ENCODE peak calls at places on chromosomes 4 and X, in six cellular contexts. R is cardiac fibroblast, Z is fibroblast of lung, D is IMR-90, S is neural crest cell, G is AG09309. N is an unnamed sample.

GRCh38 chrX:39222361-39223113 is 421.3 kb downstream of the MID1IP1 start:
- DNase-seq in S (no peak), G (no peak), R (no peak), Z (no peak), D (no peak), N (no peak)

GRCh38 chr4:170391066-170391754 is 301.5 kb upstream of the AADAT start:
- DNase-seq in G (no peak), Z (no peak), S (no peak), R (peak; percentile 6), D (peak; percentile 65), N (no peak)

GRCh38 chr4:147312376-147313046 is 168.4 kb upstream of the EDNRA start:
- DNase-seq in D (peak; percentile 81), R (peak; percentile 70), Z (peak; percentile 86), G (no peak), S (no peak), N (no peak)

GRCh38 chr4:3387943-3388348 is 53.8 kb upstream of the HGFAC start:
- DNase-seq in R (peak; percentile 32), D (peak; percentile 23), G (no peak), S (no peak), Z (peak; percentile 25), N (no peak)

GRCh38 chrX:23373129-23373804 is 38.6 kb downstream of the PTCHD1 start:
- DNase-seq in R (peak; percentile 48), G (peak; percentile 21), Z (peak; percentile 78), D (peak; percentile 68), S (no peak), N (no peak)

GRCh38 chr4:67036791-67037190 is 508.5 kb downstream of the CENPC start:
- DNase-seq in Z (no peak), D (no peak), G (no peak), R (no peak), S (no peak), N (no peak)

GRCh38 chr4:41212221-41213203 is 1.8 kb downstream of the APBB2 start:
- DNase-seq in R (peak; percentile 85), D (peak; percentile 64), G (no peak), S (no peak), Z (peak; percentile 81), N (peak; percentile 31)

GRCh38 chrX:76148011-76148665 is 24.7 kb upstream of the PBDC1 start:
- DNase-seq in R (peak; percentile 14), G (no peak), D (peak; percentile 25), Z (peak; percentile 10), S (no peak), N (no peak)

GRCh38 chrX:53287493-53288138 is 6.2 kb upstream of the IQSEC2 start:
- DNase-seq in G (no peak), R (peak; percentile 66), D (peak; percentile 66), S (no peak), Z (peak; percentile 63), N (peak; percentile 34)

GRCh38 chr4:6956087-6956433 is 46.4 kb downstream of the TBC1D14 start:
- DNase-seq in G (no peak), S (no peak), D (no peak), R (no peak), Z (no peak), N (no peak)

GRCh38 chr4:142845293-142846070 is 619 bp downstream of the INPP4B start:
- DNase-seq in S (no peak), R (peak; percentile 20), D (no peak), Z (no peak), G (no peak), N (no peak)

GRCh38 chrX:39174761-39175417 is 373.6 kb downstream of the MID1IP1 start:
- DNase-seq in S (no peak), R (peak; percentile 2), G (no peak), Z (no peak), D (no peak), N (no peak)

GRCh38 chr4:1862055-1862911 is 6.3 kb upstream of the LETM1 start:
- DNase-seq in G (no peak), D (no peak), S (no peak), Z (no peak), R (no peak), N (no peak)

GRCh38 chrX:51461053-51462050 is 35.0 kb downstream of the NUDT11 start:
- DNase-seq in S (peak; percentile 20), Z (peak; percentile 41), D (peak; percentile 42), R (peak; percentile 46), G (no peak), N (peak; percentile 4)

GRCh38 chrX:41559662-41560061 is 112.5 kb downstream of the NYX start:
- DNase-seq in R (peak; percentile 80), Z (peak; percentile 76), G (peak; percentile 44), S (no peak), D (peak; percentile 95), N (peak; percentile 62)

GRCh38 chrX:14899607-14900006 is 26.4 kb downstream of the MOSPD2 start:
- DNase-seq in G (no peak), D (peak; percentile 78), Z (peak; percentile 47), R (peak; percentile 45), S (no peak), N (no peak)

GRCh38 chrX:109843963-109844751 is 111.1 kb upstream of the ACSL4 start:
- DNase-seq in D (peak; percentile 33), G (no peak), R (no peak), Z (no peak), S (no peak), N (no peak)

GRCh38 chrX:40514376-40514775 is 66.4 kb upstream of the ATP6AP2 start:
- DNase-seq in S (no peak), D (no peak), G (no peak), R (no peak), Z (no peak), N (no peak)

GRCh38 chrX:39261446-39262147 is 460.3 kb downstream of the MID1IP1 start:
- DNase-seq in Z (peak; percentile 25), D (no peak), R (peak; percentile 25), G (no peak), S (peak; percentile 1), N (no peak)

GRCh38 chr4:10316851-10317250 is 140.4 kb downstream of the ZNF518B start:
- DNase-seq in S (no peak), D (no peak), Z (no peak), G (no peak), R (no peak), N (no peak)

GRCh38 chr4:151677193-151677592 is 83.6 kb downstream of the GATB start:
- DNase-seq in G (no peak), S (no peak), D (no peak), Z (no peak), R (no peak), N (no peak)

GRCh38 chr4:143186202-143186601 is 1.5 kb downstream of the USP38 start:
- DNase-seq in Z (peak; percentile 9), G (no peak), S (no peak), D (peak; percentile 24), R (peak; percentile 15), N (no peak)

GRCh38 chr4:110622841-110623709 is at the start of gene PITX2:
- DNase-seq in G (peak; percentile 95), S (peak; percentile 92), Z (peak; percentile 84), R (peak; percentile 95), D (peak; percentile 95), N (peak; percentile 56)

GRCh38 chr4:28225005-28225404 is 1364.4 kb downstream of the STIM2 start:
- DNase-seq in R (peak; percentile 57), D (peak; percentile 67), S (no peak), G (peak; percentile 14), Z (peak; percentile 41), N (peak; percentile 24)
- TF ChIP-seq CTCF in R (peak; percentile 50), D (peak; percentile 55), S (peak; percentile 64), G (peak; percentile 51), Z (peak; percentile 33), N (peak; percentile 42)

GRCh38 chr4:94285666-94286065 is 57.0 kb downstream of the HPGDS start:
- DNase-seq in R (no peak), S (no peak), G (no peak), Z (no peak), D (no peak), N (no peak)

GRCh38 chr4:94284889-94285288 is 57.7 kb downstream of the HPGDS start:
- DNase-seq in G (no peak), D (no peak), Z (no peak), S (no peak), R (no peak), N (no peak)

DNA sequence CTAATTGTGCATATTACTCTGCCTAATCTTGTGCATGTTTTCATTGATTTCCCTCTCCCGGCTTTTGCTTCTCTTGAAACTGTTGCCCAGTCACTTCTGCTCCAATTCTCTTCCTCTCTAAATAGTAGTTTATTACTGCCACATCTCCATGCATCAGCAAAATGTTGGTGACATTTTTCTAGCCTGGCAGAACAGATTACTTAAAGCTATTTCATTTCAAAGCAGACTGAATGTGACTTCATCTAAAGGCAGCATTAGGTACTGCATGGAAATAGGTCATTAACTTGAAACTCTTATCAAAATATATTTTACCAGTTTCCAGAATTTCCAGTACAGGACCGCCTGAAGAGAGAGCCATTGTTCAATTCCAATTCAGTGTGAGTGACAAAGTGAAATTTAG is 52.4 kb downstream of the HPGDS start:
- DNase-seq in G (no peak), S (no peak), D (no peak), Z (no peak), R (no peak), N (no peak)
- TF ChIP-seq CTCF in G (no peak), S (peak; percentile 39), D (no peak), Z (peak; percentile 13), R (peak; percentile 7), N (no peak)

GRCh38 chrX:7709845-7710244 is 133.1 kb upstream of the VCX start:
- DNase-seq in G (no peak), R (no peak), S (no peak), Z (no peak), D (no peak), N (no peak)

GRCh38 chrX:7711167-7711566 is 131.8 kb upstream of the VCX start:
- DNase-seq in S (no peak), R (no peak), Z (no peak), G (no peak), D (no peak), N (no peak)

DNA sequence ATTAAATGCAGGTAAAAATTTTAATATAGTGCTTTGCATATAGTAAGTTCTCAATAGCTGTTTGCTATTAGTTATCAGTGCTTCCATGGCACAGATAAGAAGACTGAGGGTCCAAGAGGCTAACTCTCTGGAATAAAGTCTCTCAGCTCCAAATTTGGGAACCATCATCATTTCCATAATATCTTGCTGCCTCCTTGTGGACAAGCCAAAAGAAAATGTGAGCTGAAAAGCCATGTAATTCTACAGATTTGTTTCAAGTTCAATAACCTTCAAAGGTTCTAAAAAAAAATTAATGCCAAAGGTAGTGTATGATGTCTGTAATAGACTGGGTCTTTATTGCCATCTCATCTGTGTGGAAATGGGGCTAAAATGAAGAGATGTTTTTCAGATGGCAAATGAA is 136.9 kb upstream of the VCX start:
- DNase-seq in S (no peak), Z (peak; percentile 0), R (no peak), D (no peak), G (no peak), N (no peak)
- TF ChIP-seq CTCF in S (peak; percentile 59), Z (no peak), R (no peak), D (peak; percentile 38), G (peak; percentile 35), N (peak; percentile 15)

GRCh38 chr4:87838207-87838606 is 5.4 kb downstream of the MEPE start:
- DNase-seq in Z (no peak), S (no peak), R (no peak), D (no peak), G (no peak), N (no peak)

GRCh38 chr4:87840149-87840548 is 7.4 kb downstream of the MEPE start:
- DNase-seq in Z (no peak), D (no peak), G (no peak), R (no peak), S (no peak), N (no peak)

GRCh38 chr4:87835732-87836131 is 3.0 kb downstream of the MEPE start:
- DNase-seq in S (no peak), G (no peak), R (no peak), Z (no peak), D (no peak), N (no peak)

GRCh38 chr4:87835192-87835591 is 2.4 kb downstream of the MEPE start:
- DNase-seq in D (no peak), Z (no peak), S (no peak), R (no peak), G (no peak), N (no peak)

GRCh38 chr4:87839309-87839946 is 6.7 kb downstream of the MEPE start:
- DNase-seq in G (no peak), R (peak; percentile 65), D (peak; percentile 49), S (no peak), Z (peak; percentile 65), N (no peak)
- TF ChIP-seq CTCF in G (peak; percentile 75), R (peak; percentile 74), D (peak; percentile 68), S (peak; percentile 81), Z (peak; percentile 76), N (peak; percentile 73)